ENCODE peak calls at places on chromosomes 11 and 22, in six cellular contexts. One of them, this sample, is unnamed.

GRCh38 chr22:48491451-48491941 is 1336.2 kb downstream of the BRD1 start:
- DNase-seq in tibial nerve: no peak
- DNase-seq in DND-41: no peak
- DNase-seq in endothelial cell: no peak
- DNase-seq in OCI-LY7: no peak
- DNase-seq in mucosa of descending colon: no peak
- DNase-seq in this sample: no peak

GRCh38 chr22:50569896-50570535 is 7.3 kb upstream of the SYCE3 start:
- DNase-seq in endothelial cell: no peak
- DNase-seq in OCI-LY7: peak
- DNase-seq in DND-41: no peak
- DNase-seq in tibial nerve: no peak
- DNase-seq in mucosa of descending colon: no peak
- DNase-seq in this sample: no peak

GRCh38 chr11:28284206-28284605 is 176.0 kb downstream of the METTL15 start:
- DNase-seq in tibial nerve: no peak
- DNase-seq in endothelial cell: no peak
- DNase-seq in DND-41: no peak
- DNase-seq in OCI-LY7: no peak
- DNase-seq in mucosa of descending colon: no peak
- DNase-seq in this sample: no peak

GRCh38 chr11:44177905-44178304 is 82.4 kb downstream of the EXT2 start:
- DNase-seq in DND-41: no peak
- DNase-seq in mucosa of descending colon: no peak
- DNase-seq in tibial nerve: no peak
- DNase-seq in OCI-LY7: no peak
- DNase-seq in endothelial cell: no peak
- DNase-seq in this sample: no peak

GRCh38 chr11:126114486-126115252 is 52.0 kb upstream of the CDON start:
- DNase-seq in DND-41: no peak
- DNase-seq in OCI-LY7: no peak
- DNase-seq in mucosa of descending colon: no peak
- DNase-seq in endothelial cell: no peak
- DNase-seq in tibial nerve: no peak
- DNase-seq in this sample: no peak

GRCh38 chr22:42646569-42647525 is 2.3 kb downstream of the CYB5R3 start:
- DNase-seq in endothelial cell: no peak
- DNase-seq in mucosa of descending colon: peak
- DNase-seq in DND-41: no peak
- DNase-seq in tibial nerve: no peak
- DNase-seq in OCI-LY7: no peak
- DNase-seq in this sample: no peak

GRCh38 chr11:114821626-114822025 is 143.3 kb downstream of the NXPE2 start:
- DNase-seq in OCI-LY7: no peak
- DNase-seq in tibial nerve: no peak
- DNase-seq in endothelial cell: no peak
- DNase-seq in mucosa of descending colon: no peak
- DNase-seq in DND-41: no peak
- DNase-seq in this sample: no peak

GRCh38 chr11:9726313-9727022 is 62.6 kb downstream of the SWAP70 start:
- DNase-seq in DND-41: no peak
- DNase-seq in tibial nerve: no peak
- DNase-seq in OCI-LY7: no peak
- DNase-seq in endothelial cell: no peak
- DNase-seq in mucosa of descending colon: no peak
- DNase-seq in this sample: peak

GRCh38 chr22:31876156-31877035 is 67.9 kb upstream of the YWHAH start:
- DNase-seq in OCI-LY7: no peak
- DNase-seq in tibial nerve: no peak
- DNase-seq in mucosa of descending colon: no peak
- DNase-seq in DND-41: no peak
- DNase-seq in endothelial cell: no peak
- DNase-seq in this sample: no peak

GRCh38 chr22:31874821-31875220 is 69.5 kb upstream of the YWHAH start:
- DNase-seq in mucosa of descending colon: no peak
- DNase-seq in OCI-LY7: no peak
- DNase-seq in tibial nerve: no peak
- DNase-seq in endothelial cell: no peak
- DNase-seq in DND-41: no peak
- DNase-seq in this sample: no peak

GRCh38 chr22:31870890-31871289 is 73.4 kb upstream of the YWHAH start:
- DNase-seq in endothelial cell: no peak
- DNase-seq in DND-41: no peak
- DNase-seq in tibial nerve: no peak
- DNase-seq in OCI-LY7: no peak
- DNase-seq in mucosa of descending colon: no peak
- DNase-seq in this sample: no peak

GRCh38 chr22:31871475-31871874 is 72.9 kb upstream of the YWHAH start:
- DNase-seq in OCI-LY7: no peak
- DNase-seq in mucosa of descending colon: no peak
- DNase-seq in endothelial cell: no peak
- DNase-seq in DND-41: no peak
- DNase-seq in tibial nerve: no peak
- DNase-seq in this sample: no peak

GRCh38 chr22:31872209-31872608 is 72.1 kb upstream of the YWHAH start:
- DNase-seq in endothelial cell: peak
- DNase-seq in tibial nerve: no peak
- DNase-seq in OCI-LY7: peak
- DNase-seq in DND-41: no peak
- DNase-seq in mucosa of descending colon: no peak
- DNase-seq in this sample: no peak
- TF ChIP-seq CTCF in endothelial cell: no peak
- TF ChIP-seq CTCF in tibial nerve: no peak
- TF ChIP-seq CTCF in OCI-LY7: peak
- TF ChIP-seq CTCF in DND-41: peak
- TF ChIP-seq CTCF in mucosa of descending colon: no peak
- TF ChIP-seq CTCF in this sample: no peak

GRCh38 chr22:39466228-39467006 is 9.6 kb downstream of the MGAT3 start:
- DNase-seq in tibial nerve: no peak
- DNase-seq in DND-41: no peak
- DNase-seq in mucosa of descending colon: no peak
- DNase-seq in endothelial cell: no peak
- DNase-seq in OCI-LY7: no peak
- DNase-seq in this sample: no peak

GRCh38 chr22:39463931-39464390 is 7.1 kb downstream of the MGAT3 start:
- DNase-seq in tibial nerve: no peak
- DNase-seq in DND-41: no peak
- DNase-seq in endothelial cell: no peak
- DNase-seq in mucosa of descending colon: no peak
- DNase-seq in OCI-LY7: no peak
- DNase-seq in this sample: no peak

GRCh38 chr22:39459681-39460080 is 2.9 kb downstream of the MGAT3 start:
- DNase-seq in endothelial cell: no peak
- DNase-seq in DND-41: no peak
- DNase-seq in tibial nerve: no peak
- DNase-seq in mucosa of descending colon: no peak
- DNase-seq in OCI-LY7: no peak
- DNase-seq in this sample: no peak

GRCh38 chr22:39463277-39463676 is 6.5 kb downstream of the MGAT3 start:
- DNase-seq in tibial nerve: no peak
- DNase-seq in endothelial cell: no peak
- DNase-seq in DND-41: no peak
- DNase-seq in OCI-LY7: no peak
- DNase-seq in mucosa of descending colon: no peak
- DNase-seq in this sample: no peak

DNA sequence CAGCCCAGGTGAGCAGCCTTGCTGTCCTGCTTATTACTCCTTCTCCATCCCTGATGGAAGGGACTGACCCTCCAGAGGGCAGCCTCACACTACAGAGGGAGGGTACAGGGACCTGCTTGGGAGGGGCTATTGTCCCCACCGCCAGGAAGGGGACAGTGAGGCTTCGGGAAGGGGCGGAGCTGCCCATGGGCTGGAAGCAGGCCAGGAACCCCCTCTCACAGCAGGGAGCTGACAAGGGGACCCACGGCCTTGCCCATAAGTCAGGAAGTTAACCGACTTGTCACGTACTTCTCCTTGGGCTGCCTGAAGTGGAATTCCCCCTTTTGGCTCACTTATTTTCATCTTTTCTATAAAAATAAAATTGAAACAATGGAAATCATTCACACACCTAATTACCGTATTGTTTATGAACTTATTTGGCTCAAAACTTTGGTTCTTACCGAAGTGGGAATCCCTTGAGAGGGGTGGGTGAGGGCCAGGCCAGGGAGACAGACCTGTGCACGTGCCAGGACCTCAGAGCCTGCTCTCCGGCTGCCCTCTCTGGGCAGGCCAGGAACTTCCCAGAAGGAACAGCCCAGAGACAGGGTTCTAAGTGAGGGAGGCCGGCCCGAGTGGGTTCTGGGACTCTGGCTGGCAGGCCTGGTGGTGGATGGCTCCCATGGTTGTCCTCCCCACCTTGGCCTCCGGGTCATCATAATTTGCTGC is 5.8 kb downstream of the MGAT3 start:
- DNase-seq in DND-41: no peak
- DNase-seq in mucosa of descending colon: no peak
- DNase-seq in OCI-LY7: no peak
- DNase-seq in endothelial cell: no peak
- DNase-seq in tibial nerve: no peak
- DNase-seq in this sample: no peak
- TF ChIP-seq CTCF in DND-41: no peak
- TF ChIP-seq CTCF in mucosa of descending colon: no peak
- TF ChIP-seq CTCF in OCI-LY7: peak
- TF ChIP-seq CTCF in endothelial cell: no peak
- TF ChIP-seq CTCF in tibial nerve: no peak
- TF ChIP-seq CTCF in this sample: peak

GRCh38 chr11:30333405-30333804 is 10.5 kb downstream of the ARL14EP start:
- DNase-seq in DND-41: no peak
- DNase-seq in OCI-LY7: peak
- DNase-seq in tibial nerve: no peak
- DNase-seq in mucosa of descending colon: no peak
- DNase-seq in endothelial cell: no peak
- DNase-seq in this sample: no peak
- TF ChIP-seq CTCF in DND-41: peak
- TF ChIP-seq CTCF in OCI-LY7: peak
- TF ChIP-seq CTCF in tibial nerve: no peak
- TF ChIP-seq CTCF in mucosa of descending colon: no peak
- TF ChIP-seq CTCF in endothelial cell: peak
- TF ChIP-seq CTCF in this sample: peak

GRCh38 chr11:69444381-69445130 is 36.9 kb upstream of the LINC01488 start:
- DNase-seq in endothelial cell: peak
- DNase-seq in OCI-LY7: no peak
- DNase-seq in tibial nerve: peak
- DNase-seq in mucosa of descending colon: peak
- DNase-seq in DND-41: no peak
- DNase-seq in this sample: no peak
- TF ChIP-seq CTCF in endothelial cell: peak
- TF ChIP-seq CTCF in OCI-LY7: no peak
- TF ChIP-seq CTCF in tibial nerve: peak
- TF ChIP-seq CTCF in mucosa of descending colon: no peak
- TF ChIP-seq CTCF in DND-41: no peak
- TF ChIP-seq CTCF in this sample: no peak

DNA sequence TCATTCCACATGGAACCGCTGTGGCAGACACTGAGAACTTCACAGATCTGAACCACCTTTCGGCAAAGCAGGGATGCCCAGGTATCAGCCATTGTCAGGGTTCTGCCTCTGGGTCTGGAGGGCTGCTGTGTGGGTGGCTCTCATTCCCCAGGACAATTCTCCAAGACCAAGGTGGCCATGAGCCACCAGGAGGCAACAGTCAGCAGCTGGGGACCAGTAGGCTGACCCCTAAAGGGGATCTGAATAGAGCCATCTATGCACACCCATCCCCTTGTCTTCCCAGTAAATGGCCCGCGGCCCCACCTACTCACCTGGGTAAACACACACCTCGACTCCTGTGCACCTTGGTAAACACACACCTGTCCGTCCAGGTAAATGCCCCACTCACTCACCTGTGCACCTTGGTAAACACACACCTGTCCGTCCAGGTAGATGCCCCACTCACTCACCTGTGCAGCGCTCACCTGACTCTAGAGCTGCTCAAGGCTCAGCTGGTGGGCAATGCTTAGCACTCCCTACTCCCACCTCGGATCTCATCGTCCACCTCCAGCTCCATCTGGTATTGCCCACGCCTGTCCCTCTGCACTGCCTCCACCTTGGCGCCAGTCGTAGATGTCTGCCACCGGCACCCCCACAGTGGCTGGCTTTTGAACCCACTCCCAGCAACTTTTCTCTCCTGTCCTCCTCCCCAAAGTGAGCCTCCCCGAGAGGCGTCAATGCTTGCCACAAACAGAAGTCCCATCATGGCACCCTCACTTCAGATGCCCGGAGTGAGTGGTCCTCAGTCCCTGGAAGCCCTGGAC is 10.2 kb downstream of the SLC25A1 start:
- DNase-seq in endothelial cell: no peak
- DNase-seq in DND-41: no peak
- DNase-seq in mucosa of descending colon: no peak
- DNase-seq in OCI-LY7: no peak
- DNase-seq in tibial nerve: no peak
- DNase-seq in this sample: no peak
- TF ChIP-seq CTCF in endothelial cell: no peak
- TF ChIP-seq CTCF in DND-41: no peak
- TF ChIP-seq CTCF in mucosa of descending colon: no peak
- TF ChIP-seq CTCF in OCI-LY7: peak
- TF ChIP-seq CTCF in tibial nerve: no peak
- TF ChIP-seq CTCF in this sample: no peak

DNA sequence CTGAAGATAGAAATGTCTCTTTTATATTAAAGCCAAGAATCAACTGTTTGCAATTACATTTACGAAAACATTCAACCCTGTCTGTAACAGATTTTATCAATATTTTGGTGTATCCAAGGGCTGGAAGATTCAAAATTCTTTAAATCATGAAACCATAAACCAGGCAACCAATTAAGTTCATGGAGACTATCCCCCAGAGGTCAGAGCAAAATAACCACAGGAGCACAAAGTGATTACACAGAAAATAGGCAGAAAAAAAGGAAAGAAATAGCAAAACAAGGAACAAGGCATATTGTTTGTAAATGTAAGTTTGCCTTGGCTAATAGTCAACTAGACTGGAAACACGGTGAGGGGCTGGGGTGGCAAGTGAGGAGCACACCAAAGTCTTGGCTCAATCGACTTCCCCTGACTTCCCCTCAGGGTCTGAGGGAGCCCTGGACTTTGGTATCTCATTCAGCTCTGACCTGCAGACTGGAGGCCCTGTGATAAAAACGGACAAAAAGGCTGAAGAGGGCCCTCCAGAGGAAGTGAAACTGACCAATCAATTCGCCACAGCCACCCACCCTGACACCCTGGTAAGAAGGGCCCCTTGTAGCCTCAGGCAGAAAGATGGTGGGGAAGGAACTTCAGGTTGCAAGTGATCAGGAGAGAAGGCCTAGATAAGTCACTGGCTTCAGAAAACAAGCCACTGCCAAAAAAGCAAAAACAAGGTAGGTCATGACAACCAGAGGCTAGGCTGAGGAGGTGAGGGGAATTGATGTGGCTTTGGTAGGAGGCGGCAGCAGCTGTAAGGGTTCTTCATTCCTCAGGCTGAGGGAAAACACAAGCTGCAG is 1.9 kb downstream of the SIK3 start:
- DNase-seq in OCI-LY7: peak
- DNase-seq in tibial nerve: no peak
- DNase-seq in mucosa of descending colon: no peak
- DNase-seq in endothelial cell: no peak
- DNase-seq in DND-41: peak
- DNase-seq in this sample: peak
- TF ChIP-seq CTCF in OCI-LY7: peak
- TF ChIP-seq CTCF in tibial nerve: no peak
- TF ChIP-seq CTCF in mucosa of descending colon: no peak
- TF ChIP-seq CTCF in endothelial cell: no peak
- TF ChIP-seq CTCF in DND-41: no peak
- TF ChIP-seq CTCF in this sample: peak